ENCODE peak calls at places on chromosome 21, in ten cellular contexts. B is MM.1S, D is BE2C, V is pancreas, Z is uterus, M is tibial nerve, F is tibial artery, W is left ventricle myocardium inferior, L is colonic mucosa, E is heart right ventricle. T is an unnamed sample. For H3K4me1, the result is how much of the 10 kb centered on the place peaks cover.

GRCh38 chr21:44761011-44761729 is 40.5 kb downstream of the UBE2G2 start:
- DNase-seq in B (peak), D (no peak), V (no peak), Z (no peak), M (no peak), F (peak), W (no peak), L (peak), E (no peak), T (no peak)

GRCh38 chr21:37767984-37768383 is 148.3 kb downstream of the KCNJ6 start:
- DNase-seq in B (no peak), D (no peak), V (no peak), Z (no peak), M (no peak), F (no peak), W (no peak), L (no peak), E (no peak), T (no peak)

GRCh38 chr21:23496729-23497128 is 2110.6 kb downstream of the MRPL39 start:
- DNase-seq in B (peak), D (no peak), V (no peak), Z (no peak), M (no peak), F (no peak), W (no peak), L (no peak), E (no peak), T (no peak)

GRCh38 chr21:41188476-41189146 is 20.7 kb downstream of the BACE2 start:
- DNase-seq in B (no peak), D (no peak), V (no peak), Z (no peak), M (no peak), F (no peak), W (no peak), L (no peak), E (no peak), T (peak)

GRCh38 chr21:45084121-45084520 is 9.7 kb downstream of the ADARB1 start:
- DNase-seq in B (no peak), D (no peak), V (no peak), Z (no peak), M (no peak), F (no peak), W (no peak), L (no peak), E (no peak), T (no peak)

GRCh38 chr21:27057997-27058396 is 91.1 kb upstream of the ADAMTS5 start:
- DNase-seq in B (no peak), D (no peak), V (no peak), Z (no peak), M (no peak), F (no peak), W (no peak), L (no peak), E (no peak), T (no peak)

GRCh38 chr21:27564684-27565280 is 597.9 kb upstream of the ADAMTS5 start:
- DNase-seq in B (peak), D (peak), V (peak), Z (peak), M (no peak), F (peak), W (peak), L (peak), E (peak), T (peak)

GRCh38 chr21:44820851-44821250 is 3.0 kb upstream of the SUMO3 start:
- DNase-seq in B (no peak), D (no peak), V (no peak), Z (no peak), M (no peak), F (no peak), W (no peak), L (no peak), E (no peak), T (no peak)

GRCh38 chr21:31409849-31410762 is 66.0 kb upstream of the TIAM1 start:
- DNase-seq in B (no peak), D (no peak), V (no peak), Z (no peak), M (no peak), F (peak), W (no peak), L (no peak), E (peak), T (no peak)

GRCh38 chr21:41630249-41630648 is 122.3 kb upstream of the TMPRSS2 start:
- DNase-seq in B (no peak), D (no peak), V (no peak), Z (peak), M (no peak), F (no peak), W (no peak), L (peak), E (no peak), T (no peak)

GRCh38 chr21:45449658-45450502 is 44.9 kb downstream of the COL18A1 start:
- DNase-seq in B (no peak), D (no peak), V (no peak), Z (no peak), M (no peak), F (no peak), W (peak), L (no peak), E (no peak), T (no peak)

GRCh38 chr21:24205317-24205716 is 1402.0 kb downstream of the MRPL39 start:
- DNase-seq in B (no peak), D (no peak), V (no peak), Z (no peak), M (no peak), F (no peak), W (no peak), L (no peak), E (no peak), T (no peak)

GRCh38 chr21:45393021-45393420 is 11.9 kb upstream of the COL18A1 start:
- DNase-seq in B (no peak), D (peak), V (peak), Z (peak), M (no peak), F (peak), W (peak), L (no peak), E (no peak), T (no peak)

GRCh38 chr21:36696640-36697472 is 2.1 kb upstream of the SIM2 start:
- DNase-seq in B (no peak), D (no peak), V (no peak), Z (no peak), M (no peak), F (no peak), W (no peak), L (no peak), E (no peak), T (no peak)

GRCh38 chr21:14987370-14988170 is 77.2 kb downstream of the NRIP1 start:
- DNase-seq in B (no peak), D (no peak), V (no peak), Z (no peak), M (no peak), F (no peak), W (no peak), L (no peak), E (no peak), T (no peak)

GRCh38 chr21:36430841-36431240 is 45.6 kb downstream of the CHAF1B start:
- DNase-seq in B (no peak), D (no peak), V (no peak), Z (no peak), M (no peak), F (no peak), W (no peak), L (no peak), E (no peak), T (peak)

GRCh38 chr21:36194024-36194423 is 37.4 kb downstream of the DOP1B start:
- DNase-seq in B (no peak), D (no peak), V (no peak), Z (no peak), M (no peak), F (no peak), W (no peak), L (no peak), E (no peak), T (no peak)

GRCh38 chr21:31343680-31344480 is at the start of gene TIAM1:
- DNase-seq in B (no peak), D (no peak), V (peak), Z (peak), M (peak), F (peak), W (peak), L (peak), E (peak), T (peak)

GRCh38 chr21:39681845-39682244 is 63.1 kb upstream of the IGSF5 start:
- DNase-seq in B (no peak), D (no peak), V (no peak), Z (no peak), M (no peak), F (no peak), W (no peak), L (no peak), E (no peak), T (no peak)

GRCh38 chr21:17550671-17551308 is 37.9 kb downstream of the CXADR start:
- DNase-seq in B (no peak), D (no peak), V (no peak), Z (no peak), M (no peak), F (no peak), W (no peak), L (no peak), E (no peak), T (no peak)

GRCh38 chr21:31161157-31161556 is 122.9 kb upstream of the KRTAP19-8 start:
- DNase-seq in B (no peak), D (peak), V (no peak), Z (no peak), M (no peak), F (no peak), W (no peak), L (no peak), E (no peak), T (peak)

GRCh38 chr21:17139696-17140095 is 373.1 kb upstream of the CXADR start:
- DNase-seq in B (peak), D (no peak), V (no peak), Z (no peak), M (no peak), F (no peak), W (no peak), L (no peak), E (no peak), T (peak)

GRCh38 chr21:38824124-38824822 is 18.5 kb downstream of the ETS2 start:
- DNase-seq in B (no peak), D (no peak), V (no peak), Z (no peak), M (no peak), F (no peak), W (no peak), L (peak), E (no peak), T (no peak)

GRCh38 chr21:35989185-35989735 is 71.1 kb downstream of the SETD4 start:
- DNase-seq in B (no peak), D (no peak), V (no peak), Z (no peak), M (peak), F (peak), W (no peak), L (no peak), E (no peak), T (peak)

GRCh38 chr21:41726970-41727783 is 39.7 kb downstream of the RIPK4 start:
- DNase-seq in B (no peak), D (no peak), V (no peak), Z (peak), M (peak), F (peak), W (peak), L (no peak), E (peak), T (no peak)

GRCh38 chr21:21051109-21052055 is 53.2 kb downstream of the NCAM2 start:
- DNase-seq in B (no peak), D (no peak), V (no peak), Z (no peak), M (no peak), F (no peak), W (no peak), L (no peak), E (no peak), T (no peak)

GRCh38 chr21:45318556-45319341 is 31.1 kb upstream of the POFUT2 start:
- DNase-seq in B (no peak), D (no peak), V (peak), Z (peak), M (no peak), F (peak), W (peak), L (no peak), E (peak), T (peak)

GRCh38 chr21:44870748-44871495 is 2.6 kb downstream of the PTTG1IP start:
- DNase-seq in B (no peak), D (no peak), V (no peak), Z (no peak), M (no peak), F (no peak), W (peak), L (peak), E (peak), T (no peak)

GRCh38 chr21:41419921-41420862 is 5.8 kb upstream of the MX1 start:
- DNase-seq in B (peak), D (peak), V (peak), Z (peak), M (peak), F (peak), W (peak), L (peak), E (peak), T (peak)

GRCh38 chr21:33522297-33522696 is 19.6 kb downstream of the GART start:
- DNase-seq in B (no peak), D (no peak), V (no peak), Z (no peak), M (no peak), F (no peak), W (no peak), L (no peak), E (no peak), T (no peak)

GRCh38 chr21:36980280-36981048 is 14.0 kb upstream of the HLCS start:
- DNase-seq in B (no peak), D (peak), V (peak), Z (peak), M (no peak), F (no peak), W (peak), L (peak), E (no peak), T (peak)

GRCh38 chr21:16388911-16389515 is 659.2 kb downstream of the USP25 start:
- DNase-seq in B (no peak), D (no peak), V (no peak), Z (no peak), M (no peak), F (no peak), W (no peak), L (no peak), E (no peak), T (no peak)

GRCh38 chr21:14520535-14520934 is 25.6 kb downstream of the SAMSN1 start:
- DNase-seq in B (no peak), D (no peak), V (no peak), Z (no peak), M (no peak), F (peak), W (no peak), L (no peak), E (no peak), T (no peak)

GRCh38 chr21:25566645-25567044 is 40.6 kb downstream of the MRPL39 start:
- DNase-seq in B (no peak), D (no peak), V (no peak), Z (no peak), M (no peak), F (no peak), W (no peak), L (no peak), E (no peak), T (no peak)

GRCh38 chr21:25567472-25567871 is 39.8 kb downstream of the MRPL39 start:
- DNase-seq in B (no peak), D (no peak), V (no peak), Z (no peak), M (no peak), F (no peak), W (no peak), L (no peak), E (no peak), T (no peak)

GRCh38 chr21:25568230-25568629 is 39.1 kb downstream of the MRPL39 start:
- DNase-seq in B (no peak), D (no peak), V (no peak), Z (no peak), M (no peak), F (peak), W (peak), L (peak), E (peak), T (peak)

GRCh38 chr21:25569711-25570110 is 37.6 kb downstream of the MRPL39 start:
- DNase-seq in B (no peak), D (no peak), V (no peak), Z (no peak), M (no peak), F (no peak), W (no peak), L (no peak), E (no peak), T (no peak)

GRCh38 chr21:25569084-25569483 is 38.2 kb downstream of the MRPL39 start:
- DNase-seq in B (no peak), D (no peak), V (no peak), Z (no peak), M (no peak), F (no peak), W (no peak), L (no peak), E (no peak), T (no peak)
- H3K4me1 ChIP-seq in B (under half), D (under half), V (under half), Z (under half), M (under half), F (under half), W (under half), L (under half), E (under half), T (under half)

GRCh38 chr21:43317959-43318358 is 109.0 kb downstream of the SIK1 start:
- DNase-seq in B (no peak), D (no peak), V (no peak), Z (no peak), M (no peak), F (no peak), W (no peak), L (no peak), E (no peak), T (no peak)
- TF ChIP-seq CTCF in B (peak), D (no peak), V (no peak), Z (no peak), M (no peak), F (no peak), W (no peak), L (no peak), E (no peak), T (no peak)

GRCh38 chr21:29315155-29315749 is 16.5 kb downstream of the BACH1 start:
- DNase-seq in B (no peak), D (no peak), V (no peak), Z (no peak), M (no peak), F (no peak), W (no peak), L (no peak), E (no peak), T (no peak)
- H3K4me1 ChIP-seq in B (under half), D (under half), V (under half), Z (under half), M (under half), F (half or more), W (half or more), L (under half), E (under half), T (under half)

GRCh38 chr21:32426592-32427051 is 14.1 kb downstream of the EVA1C start:
- DNase-seq in B (no peak), D (no peak), V (no peak), Z (no peak), M (no peak), F (no peak), W (no peak), L (no peak), E (no peak), T (peak)

GRCh38 chr21:32424674-32425073 is 12.2 kb downstream of the EVA1C start:
- DNase-seq in B (no peak), D (no peak), V (no peak), Z (no peak), M (no peak), F (no peak), W (no peak), L (no peak), E (no peak), T (no peak)

GRCh38 chr21:32423846-32424535 is 11.5 kb downstream of the EVA1C start:
- DNase-seq in B (no peak), D (no peak), V (no peak), Z (no peak), M (no peak), F (no peak), W (no peak), L (no peak), E (no peak), T (no peak)

GRCh38 chr21:32426066-32426465 is 13.6 kb downstream of the EVA1C start:
- DNase-seq in B (no peak), D (no peak), V (no peak), Z (no peak), M (no peak), F (no peak), W (no peak), L (no peak), E (no peak), T (peak)

GRCh38 chr21:32425628-32426027 is 13.1 kb downstream of the EVA1C start:
- DNase-seq in B (no peak), D (peak), V (no peak), Z (no peak), M (no peak), F (no peak), W (no peak), L (no peak), E (no peak), T (no peak)
- TF ChIP-seq CTCF in B (no peak), D (peak), V (no peak), Z (no peak), M (no peak), F (no peak), W (no peak), L (no peak), E (no peak), T (peak)

DNA sequence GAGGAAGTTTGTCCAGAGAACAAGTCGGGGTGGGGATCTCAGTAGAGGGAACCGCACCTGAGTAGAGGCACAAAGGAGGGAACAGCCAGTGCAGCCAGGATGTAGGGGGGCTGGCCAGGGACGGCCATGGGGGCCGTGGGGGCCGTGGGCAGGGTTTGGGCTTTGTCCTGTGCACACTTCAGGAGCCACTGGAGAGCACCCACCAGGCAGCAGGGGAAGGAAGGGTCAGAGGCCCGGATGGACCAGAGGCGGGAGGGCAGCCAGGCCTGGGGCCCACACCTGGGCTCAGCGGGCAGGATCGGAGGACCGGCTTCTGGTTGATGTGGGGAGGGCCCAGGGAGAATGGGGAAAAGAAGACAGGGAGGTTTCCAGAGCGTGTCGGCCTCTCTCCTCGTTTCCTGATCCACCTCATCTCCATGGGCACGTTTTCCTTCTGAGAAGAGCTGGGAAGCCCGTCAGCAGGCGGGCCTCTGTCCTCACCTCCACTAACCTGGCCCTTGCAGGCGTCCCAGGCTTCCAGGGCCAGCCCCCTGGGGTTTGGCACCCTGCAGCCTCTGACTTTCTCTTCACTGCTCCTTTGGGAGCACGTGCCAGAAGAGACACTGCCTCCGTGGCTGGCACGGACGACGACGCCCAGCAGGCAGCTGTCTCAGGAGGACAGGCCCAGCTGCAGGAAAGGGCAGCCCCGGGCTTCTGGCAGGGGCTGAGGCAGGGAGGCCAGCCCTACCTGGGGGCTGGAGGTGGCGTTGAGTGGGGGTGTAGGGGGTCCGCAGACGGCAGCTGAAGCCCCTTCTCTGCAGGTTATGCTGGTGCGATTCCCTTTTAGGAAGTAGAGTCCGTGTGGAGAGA is 16.8 kb upstream of the PDXK start:
- DNase-seq in B (no peak), D (no peak), V (no peak), Z (no peak), M (no peak), F (no peak), W (no peak), L (no peak), E (no peak), T (no peak)
- H3K4me1 ChIP-seq in B (under half), D (under half), V (under half), Z (under half), M (under half), F (under half), W (under half), L (under half), E (under half), T (under half)

DNA sequence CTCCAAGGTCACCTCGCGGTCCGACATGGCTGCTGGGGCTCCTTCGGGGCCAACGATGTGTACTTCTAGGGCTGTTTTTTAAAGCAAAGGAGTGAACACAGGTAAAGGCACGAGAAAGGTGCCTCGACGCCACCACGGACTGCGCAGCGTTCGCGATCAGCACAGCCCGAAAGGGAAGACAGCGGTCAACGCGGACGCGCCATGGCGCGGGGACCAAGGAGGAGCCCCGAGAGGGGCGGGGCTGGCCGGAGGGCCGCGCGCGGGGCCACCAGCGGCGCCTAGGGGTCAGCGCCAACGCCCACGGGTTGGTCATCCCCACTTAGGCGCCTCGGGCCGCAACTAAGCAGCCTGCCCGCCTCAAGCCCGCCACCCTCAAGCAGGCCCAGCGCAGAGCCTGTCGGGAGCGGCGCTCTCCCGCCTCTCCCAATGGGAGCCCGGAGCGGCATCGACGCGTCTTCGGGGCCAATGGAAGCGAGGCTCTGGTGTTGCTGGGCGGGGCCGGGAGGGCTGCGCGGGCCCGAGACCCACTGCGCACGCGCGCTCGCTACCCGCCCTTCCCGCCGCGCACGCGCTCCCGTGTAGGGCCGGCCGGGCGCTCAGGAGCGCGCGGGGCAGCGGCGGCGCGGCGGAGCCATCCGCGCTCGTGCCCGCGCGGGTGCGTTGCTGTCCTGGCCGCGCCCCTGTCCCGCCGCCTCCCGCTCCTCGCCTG is at the start of gene DIP2A:
- DNase-seq in B (peak), D (peak), V (peak), Z (peak), M (peak), F (peak), W (peak), L (peak), E (peak), T (peak)
- TF ChIP-seq CTCF in B (no peak), D (no peak), V (no peak), Z (no peak), M (no peak), F (no peak), W (no peak), L (no peak), E (no peak), T (peak)